ENCODE peak calls at places on chromosomes 4 and X, in seven cellular contexts. One of them, this sample, is unnamed.

GRCh38 chr4:36053931-36054330 is 190.4 kb downstream of the ARAP2 start:
- DNase-seq in body of pancreas: no peak
- DNase-seq in lower lobe of right lung: no peak
- DNase-seq in tibial nerve: no peak
- DNase-seq in psoas muscle: no peak
- DNase-seq in choroid plexus epithelial cell: peak; percentile 46
- DNase-seq in GM23338: no peak
- DNase-seq in this sample: no peak

GRCh38 chrX:53383376-53384087 is 38.9 kb downstream of the SMC1A start:
- DNase-seq in psoas muscle: no peak
- DNase-seq in tibial nerve: no peak
- DNase-seq in body of pancreas: no peak
- DNase-seq in lower lobe of right lung: no peak
- DNase-seq in choroid plexus epithelial cell: peak; percentile 4
- DNase-seq in GM23338: no peak
- DNase-seq in this sample: no peak

GRCh38 chr4:99608417-99608816 is 33.8 kb downstream of the MTTP start:
- DNase-seq in choroid plexus epithelial cell: no peak
- DNase-seq in lower lobe of right lung: no peak
- DNase-seq in psoas muscle: no peak
- DNase-seq in GM23338: no peak
- DNase-seq in tibial nerve: no peak
- DNase-seq in body of pancreas: no peak
- DNase-seq in this sample: no peak

GRCh38 chr4:100843897-100844296 is 326.1 kb upstream of the EMCN start:
- DNase-seq in psoas muscle: no peak
- DNase-seq in lower lobe of right lung: no peak
- DNase-seq in choroid plexus epithelial cell: no peak
- DNase-seq in body of pancreas: no peak
- DNase-seq in tibial nerve: no peak
- DNase-seq in GM23338: no peak
- DNase-seq in this sample: no peak

GRCh38 chrX:27350476-27350875 is 112.7 kb downstream of the PPP4R3C start:
- DNase-seq in body of pancreas: no peak
- DNase-seq in GM23338: no peak
- DNase-seq in tibial nerve: no peak
- DNase-seq in lower lobe of right lung: no peak
- DNase-seq in psoas muscle: no peak
- DNase-seq in choroid plexus epithelial cell: no peak
- DNase-seq in this sample: no peak

GRCh38 chr4:110681381-110681780 is 58.5 kb upstream of the PITX2 start:
- DNase-seq in body of pancreas: no peak
- DNase-seq in psoas muscle: no peak
- DNase-seq in lower lobe of right lung: no peak
- DNase-seq in tibial nerve: no peak
- DNase-seq in GM23338: no peak
- DNase-seq in choroid plexus epithelial cell: no peak
- DNase-seq in this sample: no peak

GRCh38 chr4:38804654-38805295 is at the start of gene TLR1:
- DNase-seq in GM23338: peak; percentile 27
- DNase-seq in psoas muscle: no peak
- DNase-seq in lower lobe of right lung: no peak
- DNase-seq in body of pancreas: no peak
- DNase-seq in tibial nerve: no peak
- DNase-seq in choroid plexus epithelial cell: peak; percentile 86
- DNase-seq in this sample: no peak

GRCh38 chr4:150242820-150243458 is 164.7 kb downstream of the DCLK2 start:
- DNase-seq in GM23338: peak; percentile 80
- DNase-seq in body of pancreas: no peak
- DNase-seq in tibial nerve: peak; percentile 15
- DNase-seq in lower lobe of right lung: no peak
- DNase-seq in psoas muscle: no peak
- DNase-seq in choroid plexus epithelial cell: peak; percentile 65
- DNase-seq in this sample: no peak

GRCh38 chr4:159150838-159151390 is 48.0 kb downstream of the RAPGEF2 start:
- DNase-seq in tibial nerve: no peak
- DNase-seq in body of pancreas: no peak
- DNase-seq in psoas muscle: no peak
- DNase-seq in lower lobe of right lung: no peak
- DNase-seq in GM23338: peak; percentile 43
- DNase-seq in choroid plexus epithelial cell: no peak
- DNase-seq in this sample: no peak
- H3K4me3 ChIP-seq in tibial nerve: no peak overlapping the region
- H3K4me3 ChIP-seq in body of pancreas: no peak overlapping the region
- H3K4me3 ChIP-seq in psoas muscle: no peak overlapping the region
- H3K4me3 ChIP-seq in lower lobe of right lung: no peak overlapping the region
- H3K4me3 ChIP-seq in GM23338: no peak overlapping the region
- H3K4me3 ChIP-seq in choroid plexus epithelial cell: no peak overlapping the region
- H3K4me3 ChIP-seq in this sample: no peak overlapping the region

GRCh38 chr4:20881658-20882057 is 181.4 kb downstream of the PACRGL start:
- DNase-seq in GM23338: no peak
- DNase-seq in lower lobe of right lung: no peak
- DNase-seq in psoas muscle: no peak
- DNase-seq in body of pancreas: no peak
- DNase-seq in tibial nerve: no peak
- DNase-seq in choroid plexus epithelial cell: no peak
- DNase-seq in this sample: no peak
- H3K4me3 ChIP-seq in GM23338: no peak overlapping the region
- H3K4me3 ChIP-seq in lower lobe of right lung: no peak overlapping the region
- H3K4me3 ChIP-seq in psoas muscle: no peak overlapping the region
- H3K4me3 ChIP-seq in body of pancreas: no peak overlapping the region
- H3K4me3 ChIP-seq in tibial nerve: no peak overlapping the region
- H3K4me3 ChIP-seq in choroid plexus epithelial cell: no peak overlapping the region
- H3K4me3 ChIP-seq in this sample: no peak overlapping the region

GRCh38 chrX:20530319-20530979 is 263.7 kb upstream of the RPS6KA3 start:
- DNase-seq in tibial nerve: peak; percentile 81
- DNase-seq in GM23338: peak; percentile 62
- DNase-seq in psoas muscle: no peak
- DNase-seq in body of pancreas: peak; percentile 62
- DNase-seq in choroid plexus epithelial cell: peak; percentile 77
- DNase-seq in lower lobe of right lung: no peak
- DNase-seq in this sample: peak; percentile 57
- H3K4me3 ChIP-seq in tibial nerve: peak overlapping the region; percentile 25
- H3K4me3 ChIP-seq in GM23338: peak overlapping the region; percentile 33
- H3K4me3 ChIP-seq in psoas muscle: peak overlapping the region; percentile 42
- H3K4me3 ChIP-seq in body of pancreas: no peak overlapping the region
- H3K4me3 ChIP-seq in choroid plexus epithelial cell: peak overlapping the region; percentile 6
- H3K4me3 ChIP-seq in lower lobe of right lung: no peak overlapping the region
- H3K4me3 ChIP-seq in this sample: no peak overlapping the region

GRCh38 chr4:6474053-6474568 is 1.7 kb upstream of the PPP2R2C start:
- DNase-seq in lower lobe of right lung: no peak
- DNase-seq in choroid plexus epithelial cell: peak; percentile 22
- DNase-seq in GM23338: peak; percentile 68
- DNase-seq in body of pancreas: no peak
- DNase-seq in tibial nerve: no peak
- DNase-seq in psoas muscle: no peak
- DNase-seq in this sample: no peak

GRCh38 chr4:6473264-6474052 is 1.0 kb upstream of the PPP2R2C start:
- DNase-seq in body of pancreas: no peak
- DNase-seq in choroid plexus epithelial cell: no peak
- DNase-seq in tibial nerve: no peak
- DNase-seq in psoas muscle: no peak
- DNase-seq in GM23338: peak; percentile 6
- DNase-seq in lower lobe of right lung: no peak
- DNase-seq in this sample: no peak

GRCh38 chr4:6471303-6472007 is 959 bp downstream of the PPP2R2C start:
- DNase-seq in choroid plexus epithelial cell: no peak
- DNase-seq in tibial nerve: no peak
- DNase-seq in psoas muscle: no peak
- DNase-seq in GM23338: peak; percentile 26
- DNase-seq in body of pancreas: no peak
- DNase-seq in lower lobe of right lung: no peak
- DNase-seq in this sample: no peak

GRCh38 chr4:6472008-6472386 is 417 bp downstream of the PPP2R2C start:
- DNase-seq in lower lobe of right lung: no peak
- DNase-seq in GM23338: no peak
- DNase-seq in psoas muscle: no peak
- DNase-seq in choroid plexus epithelial cell: no peak
- DNase-seq in tibial nerve: no peak
- DNase-seq in body of pancreas: no peak
- DNase-seq in this sample: no peak

GRCh38 chr4:6472387-6473263 is at the start of gene PPP2R2C:
- DNase-seq in lower lobe of right lung: no peak
- DNase-seq in body of pancreas: no peak
- DNase-seq in choroid plexus epithelial cell: no peak
- DNase-seq in GM23338: peak; percentile 62
- DNase-seq in tibial nerve: no peak
- DNase-seq in psoas muscle: no peak
- DNase-seq in this sample: no peak
- H3K4me3 ChIP-seq in lower lobe of right lung: no peak within 1 kb of the TSS
- H3K4me3 ChIP-seq in body of pancreas: no peak within 1 kb of the TSS
- H3K4me3 ChIP-seq in choroid plexus epithelial cell: no peak within 1 kb of the TSS
- H3K4me3 ChIP-seq in GM23338: peak within 1 kb of the TSS; percentile 68
- H3K4me3 ChIP-seq in tibial nerve: peak within 1 kb of the TSS; percentile 49
- H3K4me3 ChIP-seq in psoas muscle: peak within 1 kb of the TSS; percentile 63
- H3K4me3 ChIP-seq in this sample: no peak within 1 kb of the TSS

GRCh38 chr4:26131711-26132110 is 189.1 kb upstream of the RBPJ start:
- DNase-seq in psoas muscle: no peak
- DNase-seq in tibial nerve: no peak
- DNase-seq in choroid plexus epithelial cell: no peak
- DNase-seq in lower lobe of right lung: no peak
- DNase-seq in body of pancreas: no peak
- DNase-seq in GM23338: no peak
- DNase-seq in this sample: no peak
- H3K4me3 ChIP-seq in psoas muscle: no peak overlapping the region
- H3K4me3 ChIP-seq in tibial nerve: no peak overlapping the region
- H3K4me3 ChIP-seq in choroid plexus epithelial cell: no peak overlapping the region
- H3K4me3 ChIP-seq in lower lobe of right lung: no peak overlapping the region
- H3K4me3 ChIP-seq in body of pancreas: no peak overlapping the region
- H3K4me3 ChIP-seq in GM23338: no peak overlapping the region
- H3K4me3 ChIP-seq in this sample: no peak overlapping the region

GRCh38 chr4:89682808-89683207 is 154.2 kb downstream of the SNCA start:
- DNase-seq in tibial nerve: no peak
- DNase-seq in choroid plexus epithelial cell: no peak
- DNase-seq in lower lobe of right lung: no peak
- DNase-seq in body of pancreas: no peak
- DNase-seq in GM23338: no peak
- DNase-seq in psoas muscle: no peak
- DNase-seq in this sample: no peak
- H3K4me3 ChIP-seq in tibial nerve: no peak overlapping the region
- H3K4me3 ChIP-seq in choroid plexus epithelial cell: no peak overlapping the region
- H3K4me3 ChIP-seq in lower lobe of right lung: no peak overlapping the region
- H3K4me3 ChIP-seq in body of pancreas: no peak overlapping the region
- H3K4me3 ChIP-seq in GM23338: peak overlapping the region; percentile 61
- H3K4me3 ChIP-seq in psoas muscle: no peak overlapping the region
- H3K4me3 ChIP-seq in this sample: no peak overlapping the region

DNA sequence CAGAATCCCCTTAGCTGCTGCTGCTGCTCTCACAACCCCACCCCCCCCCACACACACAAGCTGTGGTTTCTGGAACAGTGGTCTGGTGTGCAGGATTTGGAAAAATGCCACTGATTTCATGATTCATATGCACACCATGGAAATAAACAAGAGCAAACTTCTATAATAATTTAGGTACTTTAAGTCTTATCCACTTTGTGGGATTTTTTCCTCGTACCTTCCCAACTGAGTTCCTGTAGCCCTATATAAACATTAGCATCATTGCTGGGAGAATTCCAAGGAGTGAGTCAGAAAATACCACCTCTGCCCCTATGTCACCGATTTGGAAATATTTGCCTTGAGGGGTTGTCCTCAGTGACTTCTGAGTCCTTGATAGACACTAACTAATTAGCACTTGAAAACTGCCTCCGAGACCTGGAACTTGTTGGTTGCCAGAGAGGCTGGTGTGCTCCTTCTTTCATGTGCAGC is 61.6 kb downstream of the CPE start:
- DNase-seq in body of pancreas: no peak
- DNase-seq in tibial nerve: no peak
- DNase-seq in GM23338: peak; percentile 21
- DNase-seq in lower lobe of right lung: no peak
- DNase-seq in psoas muscle: no peak
- DNase-seq in choroid plexus epithelial cell: peak; percentile 82
- DNase-seq in this sample: no peak
- H3K4me3 ChIP-seq in body of pancreas: no peak overlapping the region
- H3K4me3 ChIP-seq in tibial nerve: no peak overlapping the region
- H3K4me3 ChIP-seq in GM23338: no peak overlapping the region
- H3K4me3 ChIP-seq in lower lobe of right lung: no peak overlapping the region
- H3K4me3 ChIP-seq in psoas muscle: no peak overlapping the region
- H3K4me3 ChIP-seq in choroid plexus epithelial cell: peak overlapping the region; percentile 32
- H3K4me3 ChIP-seq in this sample: no peak overlapping the region

GRCh38 chr4:183808102-183808466 is 97.0 kb upstream of the STOX2 start:
- DNase-seq in body of pancreas: peak; percentile 49
- DNase-seq in lower lobe of right lung: no peak
- DNase-seq in tibial nerve: no peak
- DNase-seq in choroid plexus epithelial cell: no peak
- DNase-seq in GM23338: peak; percentile 37
- DNase-seq in psoas muscle: no peak
- DNase-seq in this sample: no peak
- H3K4me3 ChIP-seq in body of pancreas: no peak overlapping the region
- H3K4me3 ChIP-seq in lower lobe of right lung: no peak overlapping the region
- H3K4me3 ChIP-seq in tibial nerve: no peak overlapping the region
- H3K4me3 ChIP-seq in choroid plexus epithelial cell: no peak overlapping the region
- H3K4me3 ChIP-seq in GM23338: no peak overlapping the region
- H3K4me3 ChIP-seq in psoas muscle: no peak overlapping the region
- H3K4me3 ChIP-seq in this sample: no peak overlapping the region